ENCODE peak calls at places on chromosome 22, in eight cellular contexts. One of them, this sample, is unnamed.

GRCh38 chr22:23622634-23623033 is 9.5 kb downstream of the DRICH1 start:
- DNase-seq in pancreas: no peak
- DNase-seq in retinal pigment epithelial cell: no peak
- DNase-seq in AG04450: no peak
- DNase-seq in uterus: no peak
- DNase-seq in fibroblast of lung: no peak
- DNase-seq in body of pancreas: no peak
- DNase-seq in choroid plexus epithelial cell: no peak
- DNase-seq in this sample: peak

GRCh38 chr22:50302041-50302541 is 5.4 kb downstream of the PLXNB2 start:
- DNase-seq in pancreas: no peak
- DNase-seq in retinal pigment epithelial cell: no peak
- DNase-seq in AG04450: no peak
- DNase-seq in uterus: no peak
- DNase-seq in fibroblast of lung: peak
- DNase-seq in body of pancreas: peak
- DNase-seq in choroid plexus epithelial cell: no peak
- DNase-seq in this sample: peak

GRCh38 chr22:25081409-25081824 is 118.2 kb upstream of the CRYBB3 start:
- DNase-seq in pancreas: peak
- DNase-seq in retinal pigment epithelial cell: no peak
- DNase-seq in AG04450: no peak
- DNase-seq in uterus: no peak
- DNase-seq in fibroblast of lung: peak
- DNase-seq in body of pancreas: peak
- DNase-seq in choroid plexus epithelial cell: peak
- DNase-seq in this sample: peak

GRCh38 chr22:19961201-19961580 is 19.6 kb upstream of the TXNRD2 start:
- DNase-seq in pancreas: no peak
- DNase-seq in retinal pigment epithelial cell: no peak
- DNase-seq in AG04450: no peak
- DNase-seq in uterus: no peak
- DNase-seq in fibroblast of lung: no peak
- DNase-seq in body of pancreas: no peak
- DNase-seq in choroid plexus epithelial cell: no peak
- DNase-seq in this sample: no peak

GRCh38 chr22:27329966-27330645 is 471.4 kb downstream of the MN1 start:
- DNase-seq in pancreas: no peak
- DNase-seq in retinal pigment epithelial cell: peak
- DNase-seq in AG04450: no peak
- DNase-seq in uterus: no peak
- DNase-seq in fibroblast of lung: no peak
- DNase-seq in body of pancreas: no peak
- DNase-seq in choroid plexus epithelial cell: no peak
- DNase-seq in this sample: no peak

GRCh38 chr22:30742291-30743256 is 47.9 kb downstream of the OSBP2 start:
- DNase-seq in pancreas: no peak
- DNase-seq in retinal pigment epithelial cell: no peak
- DNase-seq in AG04450: no peak
- DNase-seq in uterus: no peak
- DNase-seq in fibroblast of lung: peak
- DNase-seq in body of pancreas: no peak
- DNase-seq in choroid plexus epithelial cell: peak
- DNase-seq in this sample: no peak

GRCh38 chr22:29449296-29449863 is 11.0 kb downstream of the RFPL1 start:
- DNase-seq in pancreas: no peak
- DNase-seq in retinal pigment epithelial cell: no peak
- DNase-seq in AG04450: no peak
- DNase-seq in uterus: no peak
- DNase-seq in fibroblast of lung: no peak
- DNase-seq in body of pancreas: no peak
- DNase-seq in choroid plexus epithelial cell: no peak
- DNase-seq in this sample: no peak

GRCh38 chr22:40453676-40454075 is 83.3 kb downstream of the SGSM3 start:
- DNase-seq in pancreas: no peak
- DNase-seq in retinal pigment epithelial cell: no peak
- DNase-seq in AG04450: no peak
- DNase-seq in uterus: no peak
- DNase-seq in fibroblast of lung: peak
- DNase-seq in body of pancreas: no peak
- DNase-seq in choroid plexus epithelial cell: peak
- DNase-seq in this sample: no peak

GRCh38 chr22:17842386-17842785 is 68.1 kb upstream of the BID start:
- DNase-seq in pancreas: no peak
- DNase-seq in retinal pigment epithelial cell: no peak
- DNase-seq in AG04450: no peak
- DNase-seq in uterus: peak
- DNase-seq in fibroblast of lung: no peak
- DNase-seq in body of pancreas: no peak
- DNase-seq in choroid plexus epithelial cell: peak
- DNase-seq in this sample: no peak

GRCh38 chr22:16915711-16916110 is 90.5 kb upstream of the XKR3 start:
- DNase-seq in pancreas: no peak
- DNase-seq in retinal pigment epithelial cell: no peak
- DNase-seq in AG04450: no peak
- DNase-seq in uterus: no peak
- DNase-seq in fibroblast of lung: no peak
- DNase-seq in body of pancreas: no peak
- DNase-seq in choroid plexus epithelial cell: no peak
- DNase-seq in this sample: peak

GRCh38 chr22:46845281-46846153 is 83.1 kb downstream of the TBC1D22A start:
- DNase-seq in pancreas: no peak
- DNase-seq in retinal pigment epithelial cell: peak
- DNase-seq in AG04450: no peak
- DNase-seq in uterus: no peak
- DNase-seq in fibroblast of lung: peak
- DNase-seq in body of pancreas: no peak
- DNase-seq in choroid plexus epithelial cell: peak
- DNase-seq in this sample: no peak

GRCh38 chr22:35972559-35972958 is 56.1 kb downstream of the RBFOX2 start:
- DNase-seq in pancreas: no peak
- DNase-seq in retinal pigment epithelial cell: no peak
- DNase-seq in AG04450: no peak
- DNase-seq in uterus: no peak
- DNase-seq in fibroblast of lung: no peak
- DNase-seq in body of pancreas: no peak
- DNase-seq in choroid plexus epithelial cell: no peak
- DNase-seq in this sample: no peak

GRCh38 chr22:24137595-24137994 is 43.7 kb upstream of the SUSD2 start:
- DNase-seq in pancreas: no peak
- DNase-seq in retinal pigment epithelial cell: no peak
- DNase-seq in AG04450: peak
- DNase-seq in uterus: no peak
- DNase-seq in fibroblast of lung: peak
- DNase-seq in body of pancreas: no peak
- DNase-seq in choroid plexus epithelial cell: peak
- DNase-seq in this sample: no peak

GRCh38 chr22:25853078-25853477 is 111.1 kb downstream of the MYO18B start:
- DNase-seq in pancreas: no peak
- DNase-seq in retinal pigment epithelial cell: no peak
- DNase-seq in AG04450: no peak
- DNase-seq in uterus: no peak
- DNase-seq in fibroblast of lung: no peak
- DNase-seq in body of pancreas: no peak
- DNase-seq in choroid plexus epithelial cell: no peak
- DNase-seq in this sample: peak

GRCh38 chr22:36384766-36385400 is 2.9 kb downstream of the MYH9 start:
- DNase-seq in pancreas: no peak
- DNase-seq in retinal pigment epithelial cell: no peak
- DNase-seq in AG04450: no peak
- DNase-seq in uterus: no peak
- DNase-seq in fibroblast of lung: peak
- DNase-seq in body of pancreas: no peak
- DNase-seq in choroid plexus epithelial cell: no peak
- DNase-seq in this sample: no peak

GRCh38 chr22:45228401-45228754 is 12.3 kb downstream of the KIAA0930 start:
- DNase-seq in pancreas: no peak
- DNase-seq in retinal pigment epithelial cell: no peak
- DNase-seq in AG04450: no peak
- DNase-seq in uterus: no peak
- DNase-seq in fibroblast of lung: no peak
- DNase-seq in body of pancreas: no peak
- DNase-seq in choroid plexus epithelial cell: no peak
- DNase-seq in this sample: no peak

GRCh38 chr22:35269630-35270029 is 12.3 kb downstream of the HMGXB4 start:
- DNase-seq in pancreas: no peak
- DNase-seq in retinal pigment epithelial cell: no peak
- DNase-seq in AG04450: no peak
- DNase-seq in uterus: no peak
- DNase-seq in fibroblast of lung: no peak
- DNase-seq in body of pancreas: no peak
- DNase-seq in choroid plexus epithelial cell: no peak
- DNase-seq in this sample: no peak

GRCh38 chr22:40499187-40499753 is 128.9 kb downstream of the SGSM3 start:
- DNase-seq in pancreas: peak
- DNase-seq in retinal pigment epithelial cell: no peak
- DNase-seq in AG04450: peak
- DNase-seq in uterus: peak
- DNase-seq in fibroblast of lung: peak
- DNase-seq in body of pancreas: peak
- DNase-seq in choroid plexus epithelial cell: peak
- DNase-seq in this sample: peak

GRCh38 chr22:27462190-27462589 is 339.4 kb downstream of the MN1 start:
- DNase-seq in pancreas: no peak
- DNase-seq in retinal pigment epithelial cell: no peak
- DNase-seq in AG04450: no peak
- DNase-seq in uterus: no peak
- DNase-seq in fibroblast of lung: no peak
- DNase-seq in body of pancreas: no peak
- DNase-seq in choroid plexus epithelial cell: no peak
- DNase-seq in this sample: no peak

GRCh38 chr22:42635531-42635930 is 4.9 kb downstream of the ATP5MGL start:
- DNase-seq in pancreas: no peak
- DNase-seq in retinal pigment epithelial cell: peak
- DNase-seq in AG04450: no peak
- DNase-seq in uterus: no peak
- DNase-seq in fibroblast of lung: peak
- DNase-seq in body of pancreas: no peak
- DNase-seq in choroid plexus epithelial cell: peak
- DNase-seq in this sample: peak

GRCh38 chr22:50059185-50059880 is 1.2 kb upstream of the TTLL8 start:
- DNase-seq in pancreas: no peak
- DNase-seq in retinal pigment epithelial cell: no peak
- DNase-seq in AG04450: no peak
- DNase-seq in uterus: no peak
- DNase-seq in fibroblast of lung: peak
- DNase-seq in body of pancreas: no peak
- DNase-seq in choroid plexus epithelial cell: peak
- DNase-seq in this sample: no peak

DNA sequence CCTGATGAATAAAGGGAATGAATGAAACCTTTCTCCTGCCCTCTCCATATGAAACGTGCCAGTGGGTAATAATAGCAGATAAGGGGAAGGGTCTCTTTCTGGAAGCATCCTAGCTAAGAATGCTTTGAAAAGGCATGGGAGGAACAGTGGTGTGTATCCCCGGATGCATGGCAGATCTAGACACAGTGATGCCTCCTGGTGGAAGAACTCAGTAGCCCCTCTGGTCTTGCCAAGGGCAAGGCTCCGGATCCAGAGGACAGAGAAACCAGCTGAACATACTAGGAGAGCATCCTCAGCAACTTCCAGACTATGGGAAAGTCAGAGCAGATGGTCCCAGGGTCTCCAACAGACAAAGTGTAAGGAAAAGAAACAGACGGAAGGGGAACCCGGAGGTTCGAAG is 6.4 kb downstream of the BAIAP2L2 start:
- DNase-seq in pancreas: no peak
- DNase-seq in retinal pigment epithelial cell: no peak
- DNase-seq in AG04450: no peak
- DNase-seq in uterus: no peak
- DNase-seq in fibroblast of lung: no peak
- DNase-seq in body of pancreas: no peak
- DNase-seq in choroid plexus epithelial cell: peak
- DNase-seq in this sample: peak
- TF ChIP-seq CTCF in pancreas: no peak
- TF ChIP-seq CTCF in retinal pigment epithelial cell: peak
- TF ChIP-seq CTCF in AG04450: peak
- TF ChIP-seq CTCF in uterus: no peak
- TF ChIP-seq CTCF in fibroblast of lung: peak
- TF ChIP-seq CTCF in body of pancreas: peak
- TF ChIP-seq CTCF in choroid plexus epithelial cell: peak
- TF ChIP-seq CTCF in this sample: peak

GRCh38 chr22:37746366-37747089 is 49.7 kb downstream of the TRIOBP start:
- DNase-seq in pancreas: no peak
- DNase-seq in retinal pigment epithelial cell: no peak
- DNase-seq in AG04450: no peak
- DNase-seq in uterus: no peak
- DNase-seq in fibroblast of lung: no peak
- DNase-seq in body of pancreas: no peak
- DNase-seq in choroid plexus epithelial cell: peak
- DNase-seq in this sample: no peak
- TF ChIP-seq CTCF in pancreas: no peak
- TF ChIP-seq CTCF in retinal pigment epithelial cell: no peak
- TF ChIP-seq CTCF in AG04450: no peak
- TF ChIP-seq CTCF in uterus: no peak
- TF ChIP-seq CTCF in fibroblast of lung: no peak
- TF ChIP-seq CTCF in body of pancreas: no peak
- TF ChIP-seq CTCF in choroid plexus epithelial cell: no peak
- TF ChIP-seq CTCF in this sample: no peak

GRCh38 chr22:32103648-32104326 is 55.3 kb downstream of the C22orf42 start:
- DNase-seq in pancreas: no peak
- DNase-seq in retinal pigment epithelial cell: no peak
- DNase-seq in AG04450: no peak
- DNase-seq in uterus: no peak
- DNase-seq in fibroblast of lung: peak
- DNase-seq in body of pancreas: no peak
- DNase-seq in choroid plexus epithelial cell: peak
- DNase-seq in this sample: peak
- TF ChIP-seq CTCF in pancreas: no peak
- TF ChIP-seq CTCF in retinal pigment epithelial cell: no peak
- TF ChIP-seq CTCF in AG04450: no peak
- TF ChIP-seq CTCF in uterus: no peak
- TF ChIP-seq CTCF in fibroblast of lung: peak
- TF ChIP-seq CTCF in body of pancreas: peak
- TF ChIP-seq CTCF in choroid plexus epithelial cell: peak
- TF ChIP-seq CTCF in this sample: peak

GRCh38 chr22:22374163-22374562 is 129.6 kb downstream of the VPREB1 start:
- DNase-seq in pancreas: no peak
- DNase-seq in retinal pigment epithelial cell: no peak
- DNase-seq in AG04450: no peak
- DNase-seq in uterus: no peak
- DNase-seq in fibroblast of lung: no peak
- DNase-seq in body of pancreas: no peak
- DNase-seq in choroid plexus epithelial cell: no peak
- DNase-seq in this sample: no peak

GRCh38 chr22:22374579-22374978 is 130.0 kb downstream of the VPREB1 start:
- DNase-seq in pancreas: no peak
- DNase-seq in retinal pigment epithelial cell: no peak
- DNase-seq in AG04450: no peak
- DNase-seq in uterus: no peak
- DNase-seq in fibroblast of lung: no peak
- DNase-seq in body of pancreas: no peak
- DNase-seq in choroid plexus epithelial cell: no peak
- DNase-seq in this sample: no peak

GRCh38 chr22:22371031-22371541 is 126.5 kb downstream of the VPREB1 start:
- DNase-seq in pancreas: no peak
- DNase-seq in retinal pigment epithelial cell: no peak
- DNase-seq in AG04450: no peak
- DNase-seq in uterus: no peak
- DNase-seq in fibroblast of lung: no peak
- DNase-seq in body of pancreas: no peak
- DNase-seq in choroid plexus epithelial cell: no peak
- DNase-seq in this sample: no peak

GRCh38 chr22:22369962-22370265 is 125.3 kb downstream of the VPREB1 start:
- DNase-seq in pancreas: no peak
- DNase-seq in retinal pigment epithelial cell: no peak
- DNase-seq in AG04450: no peak
- DNase-seq in uterus: no peak
- DNase-seq in fibroblast of lung: no peak
- DNase-seq in body of pancreas: peak
- DNase-seq in choroid plexus epithelial cell: no peak
- DNase-seq in this sample: no peak

GRCh38 chr22:22372063-22372462 is 127.5 kb downstream of the VPREB1 start:
- DNase-seq in pancreas: no peak
- DNase-seq in retinal pigment epithelial cell: no peak
- DNase-seq in AG04450: no peak
- DNase-seq in uterus: no peak
- DNase-seq in fibroblast of lung: no peak
- DNase-seq in body of pancreas: no peak
- DNase-seq in choroid plexus epithelial cell: no peak
- DNase-seq in this sample: no peak
- TF ChIP-seq CTCF in pancreas: no peak
- TF ChIP-seq CTCF in retinal pigment epithelial cell: no peak
- TF ChIP-seq CTCF in AG04450: no peak
- TF ChIP-seq CTCF in uterus: no peak
- TF ChIP-seq CTCF in fibroblast of lung: no peak
- TF ChIP-seq CTCF in body of pancreas: no peak
- TF ChIP-seq CTCF in choroid plexus epithelial cell: no peak
- TF ChIP-seq CTCF in this sample: no peak

This sample was measured in bronchial epithelial cell.